ENCODE peak calls at places on chromosomes 6 and 20, in eight cellular contexts. C is spleen, P is esophagus squamous epithelium, F is GM10248, O is choroid plexus epithelial cell, Z is kidney epithelial cell, J is Calu3, A is stomach. N is an unnamed sample.

GRCh38 chr6:93176070-93176469 is 243.3 kb downstream of the EPHA7 start:
- DNase-seq in Z (no peak), P (no peak), J (no peak), F (peak; percentile 16), A (no peak), O (no peak), C (no peak), N (peak; percentile 4)

GRCh38 chr6:151679941-151680340 is 127.5 kb upstream of the ESR1 start:
- DNase-seq in A (no peak), C (no peak), F (no peak), P (no peak), J (no peak), Z (no peak), O (no peak), N (no peak)

GRCh38 chr20:49320460-49320859 is 42.6 kb upstream of the ZNFX1 start:
- DNase-seq in C (no peak), Z (no peak), J (peak; percentile 58), P (no peak), A (no peak), F (no peak), O (peak; percentile 77), N (no peak)

GRCh38 chr6:109091314-109092009 is 3.2 kb downstream of the SESN1 start:
- DNase-seq in P (no peak), F (no peak), Z (no peak), J (no peak), C (no peak), O (peak; percentile 19), A (no peak), N (no peak)

GRCh38 chr20:49484180-49485140 is 2.0 kb upstream of the KCNB1 start:
- DNase-seq in O (peak; percentile 85), Z (peak; percentile 7), P (no peak), F (peak; percentile 77), A (peak; percentile 80), C (peak; percentile 87), J (peak; percentile 94), N (peak; percentile 85)

GRCh38 chr6:34032856-34033255 is 113.0 kb downstream of the GRM4 start:
- DNase-seq in A (no peak), C (no peak), Z (no peak), O (no peak), P (no peak), J (no peak), F (no peak), N (no peak)

GRCh38 chr6:43835872-43836419 is 65.9 kb downstream of the VEGFA start:
- DNase-seq in C (no peak), J (no peak), F (no peak), A (no peak), Z (no peak), O (no peak), P (no peak), N (no peak)

GRCh38 chr6:137230547-137230946 is 11.4 kb upstream of the IFNGR1 start:
- DNase-seq in J (no peak), A (no peak), Z (no peak), O (no peak), C (no peak), F (no peak), P (no peak), N (no peak)

GRCh38 chr6:38391909-38392614 is 247.7 kb downstream of the BTBD9 start:
- DNase-seq in F (no peak), A (no peak), O (peak; percentile 27), Z (no peak), P (no peak), C (no peak), J (no peak), N (no peak)

GRCh38 chr6:143002686-143003085 is 57.7 kb upstream of the HIVEP2 start:
- DNase-seq in J (no peak), A (no peak), P (no peak), C (no peak), O (no peak), Z (no peak), F (no peak), N (no peak)

GRCh38 chr20:49276201-49276894 is 1.5 kb downstream of the ZNFX1 start:
- DNase-seq in Z (peak; percentile 51), A (no peak), J (peak; percentile 42), C (no peak), O (peak; percentile 64), P (no peak), F (peak; percentile 60), N (peak; percentile 69)

GRCh38 chr6:40928738-40929137 is 110.3 kb downstream of the UNC5CL start:
- DNase-seq in J (no peak), F (no peak), Z (no peak), A (no peak), O (no peak), C (no peak), P (no peak), N (no peak)

GRCh38 chr20:54643761-54644160 is 168.4 kb downstream of the DOK5 start:
- DNase-seq in C (no peak), O (peak; percentile 46), A (no peak), F (no peak), J (no peak), P (no peak), Z (peak; percentile 37), N (no peak)

GRCh38 chr6:149410557-149410956 is 10.5 kb downstream of the SUMO4 start:
- DNase-seq in C (no peak), J (no peak), O (peak; percentile 10), P (no peak), A (no peak), Z (no peak), F (no peak), N (no peak)

GRCh38 chr6:149414009-149414408 is 13.9 kb downstream of the SUMO4 start:
- DNase-seq in O (no peak), J (no peak), Z (no peak), F (no peak), P (no peak), C (no peak), A (no peak), N (no peak)

GRCh38 chr6:149409617-149410016 is 9.6 kb downstream of the SUMO4 start:
- DNase-seq in P (no peak), A (no peak), O (no peak), F (no peak), Z (no peak), J (no peak), C (no peak), N (no peak)

GRCh38 chr6:149419696-149420404 is 19.8 kb downstream of the SUMO4 start:
- DNase-seq in P (no peak), A (no peak), C (no peak), F (no peak), Z (no peak), O (no peak), J (no peak), N (no peak)

DNA sequence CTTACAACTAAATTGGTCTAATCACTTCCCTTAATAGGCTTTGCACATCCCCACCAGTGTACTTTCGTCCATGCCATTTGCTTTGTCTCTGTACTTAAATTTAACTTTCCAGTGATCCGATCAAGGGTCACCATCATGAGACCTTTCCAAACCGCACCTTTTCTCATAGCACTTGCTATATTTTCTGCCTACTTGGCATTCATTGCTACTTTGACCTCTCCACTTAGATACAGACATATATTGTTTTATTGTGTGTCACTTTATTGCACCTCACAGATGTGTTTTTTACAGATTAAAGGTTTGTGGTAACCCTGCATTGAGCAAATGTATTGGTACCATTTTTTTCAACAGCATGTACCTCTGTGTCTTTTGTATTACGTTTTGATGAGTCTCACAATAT is 14.8 kb downstream of the SUMO4 start:
- DNase-seq in P (no peak), O (no peak), J (no peak), Z (no peak), A (no peak), C (no peak), F (no peak), N (no peak)
- TF ChIP-seq CTCF in P (no peak), O (no peak), J (no peak), Z (no peak), A (no peak), C (no peak), F (no peak), N (no peak)

GRCh38 chr20:36199293-36200257 is 36.7 kb upstream of the AAR2 start:
- DNase-seq in O (peak; percentile 90), J (peak; percentile 92), P (no peak), F (peak; percentile 80), A (peak; percentile 84), C (peak; percentile 82), Z (peak; percentile 32), N (peak; percentile 81)
- TF ChIP-seq CTCF in O (peak; percentile 93), J (peak; percentile 98), P (peak; percentile 89), F (peak; percentile 87), A (no peak), C (peak; percentile 87), Z (peak; percentile 95), N (peak; percentile 85)

DNA sequence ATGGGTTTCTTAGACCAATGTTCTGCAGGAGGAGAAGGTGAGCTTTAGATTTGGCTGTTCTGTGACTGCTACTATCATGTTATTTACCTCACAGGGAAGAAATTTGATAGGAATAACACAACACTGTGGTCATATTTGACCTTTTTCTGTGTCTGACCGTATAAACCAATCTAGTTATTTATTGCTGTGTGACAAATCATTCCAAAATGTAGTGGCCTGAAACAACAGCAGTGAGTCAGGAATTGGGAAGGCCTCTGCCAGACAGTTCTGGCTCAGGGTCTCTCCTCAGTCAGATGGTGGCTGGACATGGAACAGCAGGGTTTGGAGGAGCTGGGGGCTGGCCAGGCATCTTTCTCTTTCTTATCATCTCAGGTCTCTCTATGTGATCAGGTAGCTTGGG is 33.0 kb downstream of the RIPOR2 start:
- DNase-seq in P (no peak), A (no peak), Z (peak; percentile 29), O (peak; percentile 47), C (no peak), F (no peak), J (no peak), N (no peak)
- TF ChIP-seq CTCF in P (no peak), A (no peak), Z (no peak), O (no peak), C (no peak), F (no peak), J (no peak), N (no peak)

GRCh38 chr6:29696147-29697129 is 15.5 kb upstream of the ZFP57 start:
- DNase-seq in J (peak; percentile 64), F (peak; percentile 52), A (no peak), P (no peak), C (no peak), Z (no peak), O (peak; percentile 34), N (peak; percentile 58)
- TF ChIP-seq CTCF in J (peak; percentile 83), F (peak; percentile 52), A (no peak), P (no peak), C (no peak), Z (peak; percentile 60), O (peak; percentile 75), N (peak; percentile 38)